ENCODE peak calls at places on chromosomes 11 and 22, in eight cellular contexts. G is sigmoid colon, Z is H1, N is suprapubic skin, H is A549, O is transverse colon, V is K562, U is tibial nerve. P is an unnamed sample.

GRCh38 chr22:41725510-41726110 is 26.3 kb downstream of the MEI1 start:
- DNase-seq in G (no peak), Z (no peak), N (no peak), H (no peak), O (no peak), V (peak), U (no peak), P (no peak)

GRCh38 chr11:100785148-100785983 is 98.3 kb downstream of the ARHGAP42 start:
- DNase-seq in G (no peak), Z (no peak), N (no peak), H (no peak), O (no peak), V (no peak), U (no peak), P (no peak)

GRCh38 chr11:43942651-43943356 is 367 bp downstream of the C11orf96 start:
- DNase-seq in G (peak), Z (no peak), N (no peak), H (peak), O (no peak), V (peak), U (no peak), P (peak)

GRCh38 chr11:1414650-1415049 is 24.9 kb downstream of the BRSK2 start:
- DNase-seq in G (no peak), Z (no peak), N (no peak), H (no peak), O (no peak), V (no peak), U (no peak), P (no peak)

GRCh38 chr11:87290304-87290922 is 252.7 kb downstream of the TMEM135 start:
- DNase-seq in G (no peak), Z (no peak), N (no peak), H (peak), O (no peak), V (peak), U (no peak), P (no peak)

GRCh38 chr11:62398011-62398994 is 20.5 kb upstream of the SCGB1A1 start:
- DNase-seq in G (peak), Z (no peak), N (peak), H (peak), O (no peak), V (peak), U (no peak), P (peak)

GRCh38 chr11:64009234-64009633 is 23.0 kb downstream of the OTUB1 start:
- DNase-seq in G (no peak), Z (no peak), N (no peak), H (no peak), O (no peak), V (no peak), U (no peak), P (no peak)

GRCh38 chr11:119479685-119480275 is 56.8 kb upstream of the THY1 start:
- DNase-seq in G (no peak), Z (no peak), N (peak), H (peak), O (no peak), V (peak), U (no peak), P (no peak)

GRCh38 chr11:13480198-13480597 is 15.6 kb downstream of the PTH start:
- DNase-seq in G (no peak), Z (no peak), N (no peak), H (no peak), O (no peak), V (peak), U (no peak), P (no peak)

GRCh38 chr11:88051386-88051785 is 123.9 kb downstream of the RAB38 start:
- DNase-seq in G (no peak), Z (no peak), N (no peak), H (no peak), O (no peak), V (no peak), U (no peak), P (no peak)

GRCh38 chr11:117900720-117901440 is 24.4 kb upstream of the FXYD6 start:
- DNase-seq in G (peak), Z (no peak), N (no peak), H (no peak), O (no peak), V (no peak), U (no peak), P (no peak)

GRCh38 chr11:10413268-10413667 is 41.8 kb upstream of the AMPD3 start:
- DNase-seq in G (no peak), Z (no peak), N (no peak), H (no peak), O (peak), V (peak), U (no peak), P (no peak)

DNA sequence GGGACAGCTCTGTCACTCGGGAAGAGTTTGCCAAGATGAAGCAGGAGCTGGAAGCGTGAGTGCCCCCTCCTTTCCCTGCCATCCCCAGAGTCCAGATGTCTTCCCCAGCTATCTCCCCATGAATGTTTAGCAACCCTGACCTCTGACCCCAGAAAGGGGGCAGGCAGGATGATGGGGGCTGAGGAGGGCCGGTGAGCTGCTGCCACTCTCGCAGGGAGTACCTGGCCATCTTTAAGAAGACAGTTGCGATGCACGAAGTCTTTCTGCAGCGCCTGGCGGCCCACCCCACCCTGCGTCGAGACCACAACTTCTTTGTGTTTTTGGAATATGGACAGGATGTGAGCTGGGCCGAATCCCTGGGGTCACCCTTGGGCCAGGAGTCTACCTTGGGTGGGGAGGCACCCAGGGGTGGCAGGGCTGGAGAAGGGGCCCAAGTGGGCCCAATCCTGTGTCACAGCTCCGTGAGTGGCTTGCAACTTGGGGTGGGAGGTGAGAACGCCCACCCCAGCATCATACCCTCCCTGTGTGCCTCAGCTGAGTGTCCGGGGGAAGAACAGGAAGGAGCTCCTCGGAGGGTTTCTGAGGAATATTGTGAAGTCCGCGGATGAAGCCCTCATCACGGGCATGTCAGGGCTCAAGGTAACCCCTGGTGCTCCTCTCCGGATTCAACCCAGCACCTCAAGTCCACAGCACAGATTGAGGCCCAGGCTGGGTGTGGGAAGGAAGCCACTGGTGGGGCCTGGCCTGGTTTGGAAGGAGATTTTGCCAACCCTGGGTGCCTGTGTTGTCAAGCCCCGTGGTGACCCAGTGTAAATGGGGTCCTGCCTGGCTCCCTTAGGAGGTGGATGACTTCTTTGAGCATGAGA is 7.5 kb downstream of the CFL1 start:
- DNase-seq in G (peak), Z (no peak), N (peak), H (no peak), O (no peak), V (no peak), U (no peak), P (peak)
- TF ChIP-seq POLR2A in G (no peak), Z (no peak), N (no peak), H (no peak), O (no peak), V (no peak), U (no peak), P (no peak)

GRCh38 chr11:70836071-70836470 is 416.3 kb downstream of the SHANK2 start:
- DNase-seq in G (no peak), Z (no peak), N (no peak), H (no peak), O (no peak), V (no peak), U (no peak), P (no peak)

GRCh38 chr11:70833554-70833953 is 418.8 kb downstream of the SHANK2 start:
- DNase-seq in G (no peak), Z (no peak), N (no peak), H (no peak), O (no peak), V (no peak), U (no peak), P (no peak)

GRCh38 chr11:70834277-70834940 is 418.0 kb downstream of the SHANK2 start:
- DNase-seq in G (no peak), Z (no peak), N (no peak), H (no peak), O (no peak), V (no peak), U (no peak), P (no peak)

GRCh38 chr11:70834984-70835560 is 417.3 kb downstream of the SHANK2 start:
- DNase-seq in G (no peak), Z (no peak), N (no peak), H (no peak), O (no peak), V (no peak), U (no peak), P (no peak)

DNA sequence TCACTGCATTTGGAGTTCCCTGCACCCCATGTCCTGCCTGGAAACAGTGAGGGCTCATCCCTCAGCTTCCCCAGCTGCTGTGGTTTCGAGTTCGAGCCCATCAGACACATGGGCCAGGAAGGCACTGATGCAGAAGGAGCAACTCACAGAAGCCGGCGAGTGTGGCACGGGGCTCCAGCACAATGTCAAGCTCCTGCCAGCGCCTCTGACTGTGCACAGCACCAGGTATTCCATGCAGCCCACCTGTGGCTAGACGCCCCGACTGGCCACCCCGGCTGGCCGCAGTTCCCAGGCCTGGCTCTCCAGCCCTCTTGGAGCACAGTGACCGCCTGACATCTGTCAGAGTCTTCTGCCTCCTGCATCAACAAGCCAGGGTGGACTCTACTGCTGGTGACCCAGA is 419.4 kb downstream of the SHANK2 start:
- DNase-seq in G (no peak), Z (no peak), N (no peak), H (no peak), O (no peak), V (no peak), U (no peak), P (no peak)
- TF ChIP-seq EP300 in G (no peak), Z (no peak), N (no peak), H (no peak), O (no peak), V (no peak), U (no peak), P (no peak)

DNA sequence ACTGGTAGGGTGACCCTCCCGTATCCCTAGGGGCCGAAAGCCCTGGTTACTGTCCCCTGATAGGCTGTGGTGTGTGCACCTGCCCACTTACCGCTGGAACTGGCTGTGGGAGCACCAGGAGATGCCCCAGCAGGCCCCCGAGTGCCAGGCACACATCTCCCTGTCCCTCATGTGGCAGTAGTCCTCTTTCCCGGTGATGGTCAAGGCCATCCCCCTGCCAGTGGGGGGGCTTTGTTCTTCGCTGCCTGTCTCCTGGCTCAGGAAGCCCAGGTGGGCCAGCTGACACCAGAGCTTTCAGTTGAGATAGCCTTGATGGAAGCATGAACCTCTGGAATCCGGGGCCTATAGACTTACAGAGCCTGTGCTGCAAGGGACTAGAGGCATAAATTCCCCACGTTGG is 100.5 kb downstream of the MPPED1 start:
- DNase-seq in G (no peak), Z (no peak), N (no peak), H (no peak), O (no peak), V (no peak), U (no peak), P (no peak)
- H3K4me3 ChIP-seq in G (no peak), Z (no peak), N (no peak), H (no peak), O (no peak), V (no peak), U (no peak), P (no peak)

DNA sequence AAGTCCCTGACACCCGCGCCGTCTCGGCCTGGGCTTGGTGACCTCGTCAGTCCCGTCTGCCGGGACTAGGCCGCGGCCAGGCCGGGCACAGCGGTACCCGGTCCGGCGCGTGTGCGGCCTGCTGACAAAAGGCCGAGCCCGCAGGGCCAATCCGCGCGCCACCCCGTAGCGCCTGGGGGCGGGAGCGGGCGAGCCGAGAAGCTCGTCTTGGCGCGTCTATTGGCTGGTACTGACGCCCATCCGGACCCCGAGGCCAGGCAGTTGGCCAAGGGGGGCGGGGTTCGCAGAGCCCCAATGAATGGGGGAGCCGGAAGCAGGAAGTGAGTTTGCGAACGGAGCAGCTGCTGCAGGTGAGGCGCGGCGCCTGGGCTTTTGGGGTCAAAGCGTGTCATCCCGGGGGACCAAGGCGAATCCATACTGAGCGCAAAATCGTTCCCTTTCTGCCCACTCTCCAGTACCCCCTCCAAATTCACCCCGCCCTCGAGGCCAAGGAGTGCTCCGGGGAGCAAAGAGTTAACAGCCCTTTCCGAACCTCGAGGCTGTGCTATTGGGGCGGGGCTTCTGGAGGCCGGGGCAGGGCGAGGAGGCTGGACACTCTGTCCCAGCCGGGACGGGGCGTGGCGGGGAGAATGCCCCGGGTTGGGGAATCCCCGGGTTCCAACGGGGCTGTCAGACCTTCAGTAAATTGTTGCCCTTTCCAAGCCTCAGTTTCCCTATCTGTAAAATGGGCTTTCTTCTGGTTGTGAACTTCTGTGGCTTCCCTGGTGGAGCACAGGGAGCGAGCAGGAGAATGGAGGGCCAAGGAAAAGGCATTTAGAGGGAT is at the start of gene DPP3:
- DNase-seq in G (peak), Z (peak), N (peak), H (peak), O (peak), V (peak), U (peak), P (peak)
- TF ChIP-seq POLR2A in G (peak), Z (peak), N (no peak), H (peak), O (peak), V (peak), U (peak), P (peak)

DNA sequence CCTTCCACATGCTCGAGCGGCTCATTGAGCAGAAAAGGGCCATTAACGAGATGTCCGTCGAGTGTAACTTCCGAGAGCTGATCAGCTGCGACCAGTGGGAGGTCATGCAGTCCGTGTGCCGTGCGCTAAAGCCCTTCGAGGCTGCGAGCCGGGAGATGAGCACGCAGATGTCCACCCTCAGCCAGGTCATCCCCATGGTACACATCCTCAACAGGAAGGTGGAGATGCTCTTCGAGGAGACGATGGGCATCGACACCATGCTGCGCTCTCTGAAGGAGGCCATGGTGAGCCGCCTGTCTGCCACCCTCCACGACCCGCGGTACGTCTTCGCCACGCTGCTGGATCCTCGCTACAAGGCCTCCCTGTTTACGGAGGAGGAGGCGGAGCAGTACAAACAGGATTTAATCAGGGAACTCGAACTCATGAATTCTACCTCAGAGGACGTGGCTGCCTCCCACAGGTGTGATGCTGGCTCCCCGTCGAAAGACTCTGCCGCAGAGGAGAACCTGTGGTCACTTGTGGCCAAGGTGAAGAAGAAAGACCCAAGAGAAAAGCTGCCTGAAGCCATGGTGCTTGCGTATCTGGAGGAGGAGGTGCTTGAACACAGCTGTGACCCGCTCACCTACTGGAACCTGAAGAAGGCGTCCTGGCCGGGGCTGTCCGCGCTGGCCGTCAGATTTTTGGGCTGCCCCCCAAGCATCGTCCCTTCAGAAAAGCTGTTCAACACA is 31.7 kb downstream of the ALG12 start:
- DNase-seq in G (no peak), Z (no peak), N (no peak), H (no peak), O (no peak), V (no peak), U (no peak), P (no peak)
- TF ChIP-seq EP300 in G (no peak), Z (no peak), N (no peak), H (no peak), O (no peak), V (no peak), U (no peak), P (no peak)

DNA sequence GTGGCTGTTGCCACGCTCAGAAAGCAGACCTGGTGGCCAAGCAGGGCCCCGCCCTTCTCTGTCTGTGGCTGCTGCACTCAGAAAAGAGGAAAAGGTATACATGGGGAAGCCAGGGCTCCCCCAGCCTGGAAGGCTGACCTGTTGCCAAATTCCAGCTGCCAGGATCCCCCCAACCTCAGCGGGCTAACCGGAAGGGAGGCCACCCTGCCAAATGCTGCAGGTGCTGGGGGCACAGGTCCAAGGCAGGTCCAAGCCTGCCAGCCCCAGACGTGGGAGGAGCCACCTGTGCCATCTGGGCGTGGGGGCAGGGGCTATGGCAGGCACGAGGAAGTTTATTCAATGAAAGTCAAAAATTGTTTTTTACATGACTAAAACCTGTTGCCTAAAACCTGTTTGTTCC is 2.6 kb downstream of the NPTXR start:
- DNase-seq in G (no peak), Z (no peak), N (no peak), H (no peak), O (no peak), V (no peak), U (no peak), P (no peak)
- H3K4me3 ChIP-seq in G (no peak), Z (no peak), N (no peak), H (no peak), O (no peak), V (no peak), U (no peak), P (no peak)

GRCh38 chr11:69636870-69637600 is 3.9 kb upstream of the CCND1 start:
- DNase-seq in G (no peak), Z (no peak), N (no peak), H (no peak), O (no peak), V (no peak), U (no peak), P (no peak)
- TF ChIP-seq POLR2A in G (no peak), Z (no peak), N (no peak), H (no peak), O (no peak), V (no peak), U (no peak), P (no peak)

GRCh38 chr11:60910711-60911366 is 3.1 kb upstream of the TMEM109 start:
- DNase-seq in G (peak), Z (no peak), N (no peak), H (no peak), O (no peak), V (no peak), U (no peak), P (no peak)
- TF ChIP-seq EP300 in G (no peak), Z (no peak), N (no peak), H (no peak), O (no peak), V (no peak), U (no peak), P (no peak)

GRCh38 chr11:127625402-127625801 is 624.8 kb upstream of the KIRREL3 start:
- DNase-seq in G (no peak), Z (no peak), N (no peak), H (no peak), O (no peak), V (no peak), U (no peak), P (no peak)
- H3K4me3 ChIP-seq in G (no peak), Z (no peak), N (no peak), H (no peak), O (no peak), V (no peak), U (no peak), P (no peak)